ENCODE peak calls at places on chromosome 5, in nine cellular contexts. One of them, this sample, is unnamed.

GRCh38 chr5:172361566-172362238 is 78.1 kb upstream of the UBTD2 start:
- DNase-seq in GM12891: no peak
- DNase-seq in activated CD4-positive, alpha-beta memory T cell treated with anti-CD3 and anti-CD28 coated beads, Interleukin-2, amount 10 ng/mL, durations not matched to agents 7 days and 5 days: peak
- DNase-seq in progenitor cell of endocrine pancreas: no peak
- DNase-seq in kidney: no peak
- DNase-seq in activated CD4-positive, alpha-beta T cell treated with anti-CD3 and anti-CD28 coated beads, Interleukin-2, amount 10 ng/mL, durations not matched to agents 7 days and 5 days: peak
- DNase-seq in activated naive CD4-positive, alpha-beta T cell treated with Interleukin-2 at 50 U/mL for 16 hours: peak
- DNase-seq in substantia nigra: no peak
- DNase-seq in CD4-positive, alpha-beta T cell: no peak
- DNase-seq in this sample: no peak

GRCh38 chr5:92687793-92688467 is 893.1 kb downstream of the NR2F1-AS1 start:
- DNase-seq in GM12891: no peak
- DNase-seq in activated CD4-positive, alpha-beta memory T cell treated with anti-CD3 and anti-CD28 coated beads, Interleukin-2, amount 10 ng/mL, durations not matched to agents 7 days and 5 days: no peak
- DNase-seq in progenitor cell of endocrine pancreas: no peak
- DNase-seq in kidney: no peak
- DNase-seq in activated CD4-positive, alpha-beta T cell treated with anti-CD3 and anti-CD28 coated beads, Interleukin-2, amount 10 ng/mL, durations not matched to agents 7 days and 5 days: no peak
- DNase-seq in activated naive CD4-positive, alpha-beta T cell treated with Interleukin-2 at 50 U/mL for 16 hours: no peak
- DNase-seq in substantia nigra: no peak
- DNase-seq in CD4-positive, alpha-beta T cell: no peak
- DNase-seq in this sample: no peak

GRCh38 chr5:142324377-142324870 is 397 bp downstream of the SPRY4 start:
- DNase-seq in GM12891: peak
- DNase-seq in activated CD4-positive, alpha-beta memory T cell treated with anti-CD3 and anti-CD28 coated beads, Interleukin-2, amount 10 ng/mL, durations not matched to agents 7 days and 5 days: no peak
- DNase-seq in progenitor cell of endocrine pancreas: peak
- DNase-seq in kidney: peak
- DNase-seq in activated CD4-positive, alpha-beta T cell treated with anti-CD3 and anti-CD28 coated beads, Interleukin-2, amount 10 ng/mL, durations not matched to agents 7 days and 5 days: no peak
- DNase-seq in activated naive CD4-positive, alpha-beta T cell treated with Interleukin-2 at 50 U/mL for 16 hours: no peak
- DNase-seq in substantia nigra: no peak
- DNase-seq in CD4-positive, alpha-beta T cell: no peak
- DNase-seq in this sample: peak

GRCh38 chr5:73174100-73174815 is 1.3 kb downstream of the TMEM174 start:
- DNase-seq in GM12891: no peak
- DNase-seq in activated CD4-positive, alpha-beta memory T cell treated with anti-CD3 and anti-CD28 coated beads, Interleukin-2, amount 10 ng/mL, durations not matched to agents 7 days and 5 days: no peak
- DNase-seq in progenitor cell of endocrine pancreas: no peak
- DNase-seq in kidney: no peak
- DNase-seq in activated CD4-positive, alpha-beta T cell treated with anti-CD3 and anti-CD28 coated beads, Interleukin-2, amount 10 ng/mL, durations not matched to agents 7 days and 5 days: no peak
- DNase-seq in activated naive CD4-positive, alpha-beta T cell treated with Interleukin-2 at 50 U/mL for 16 hours: no peak
- DNase-seq in substantia nigra: no peak
- DNase-seq in CD4-positive, alpha-beta T cell: no peak
- DNase-seq in this sample: no peak

GRCh38 chr5:69211200-69211599 is 21.8 kb downstream of the CENPH start:
- DNase-seq in GM12891: no peak
- DNase-seq in activated CD4-positive, alpha-beta memory T cell treated with anti-CD3 and anti-CD28 coated beads, Interleukin-2, amount 10 ng/mL, durations not matched to agents 7 days and 5 days: no peak
- DNase-seq in progenitor cell of endocrine pancreas: no peak
- DNase-seq in kidney: no peak
- DNase-seq in activated CD4-positive, alpha-beta T cell treated with anti-CD3 and anti-CD28 coated beads, Interleukin-2, amount 10 ng/mL, durations not matched to agents 7 days and 5 days: no peak
- DNase-seq in activated naive CD4-positive, alpha-beta T cell treated with Interleukin-2 at 50 U/mL for 16 hours: no peak
- DNase-seq in substantia nigra: no peak
- DNase-seq in CD4-positive, alpha-beta T cell: no peak
- DNase-seq in this sample: no peak

GRCh38 chr5:115979628-115980041 is 17.4 kb downstream of the LVRN start:
- DNase-seq in GM12891: no peak
- DNase-seq in activated CD4-positive, alpha-beta memory T cell treated with anti-CD3 and anti-CD28 coated beads, Interleukin-2, amount 10 ng/mL, durations not matched to agents 7 days and 5 days: no peak
- DNase-seq in progenitor cell of endocrine pancreas: no peak
- DNase-seq in kidney: no peak
- DNase-seq in activated CD4-positive, alpha-beta T cell treated with anti-CD3 and anti-CD28 coated beads, Interleukin-2, amount 10 ng/mL, durations not matched to agents 7 days and 5 days: no peak
- DNase-seq in activated naive CD4-positive, alpha-beta T cell treated with Interleukin-2 at 50 U/mL for 16 hours: no peak
- DNase-seq in substantia nigra: no peak
- DNase-seq in CD4-positive, alpha-beta T cell: no peak
- DNase-seq in this sample: no peak

GRCh38 chr5:78893959-78894676 is 91.0 kb downstream of the ARSB start:
- DNase-seq in GM12891: no peak
- DNase-seq in activated CD4-positive, alpha-beta memory T cell treated with anti-CD3 and anti-CD28 coated beads, Interleukin-2, amount 10 ng/mL, durations not matched to agents 7 days and 5 days: no peak
- DNase-seq in progenitor cell of endocrine pancreas: no peak
- DNase-seq in kidney: no peak
- DNase-seq in activated CD4-positive, alpha-beta T cell treated with anti-CD3 and anti-CD28 coated beads, Interleukin-2, amount 10 ng/mL, durations not matched to agents 7 days and 5 days: no peak
- DNase-seq in activated naive CD4-positive, alpha-beta T cell treated with Interleukin-2 at 50 U/mL for 16 hours: no peak
- DNase-seq in substantia nigra: no peak
- DNase-seq in CD4-positive, alpha-beta T cell: no peak
- DNase-seq in this sample: no peak

GRCh38 chr5:34719029-34719428 is 62.9 kb downstream of the RAI14 start:
- DNase-seq in GM12891: no peak
- DNase-seq in activated CD4-positive, alpha-beta memory T cell treated with anti-CD3 and anti-CD28 coated beads, Interleukin-2, amount 10 ng/mL, durations not matched to agents 7 days and 5 days: no peak
- DNase-seq in progenitor cell of endocrine pancreas: no peak
- DNase-seq in kidney: no peak
- DNase-seq in activated CD4-positive, alpha-beta T cell treated with anti-CD3 and anti-CD28 coated beads, Interleukin-2, amount 10 ng/mL, durations not matched to agents 7 days and 5 days: no peak
- DNase-seq in activated naive CD4-positive, alpha-beta T cell treated with Interleukin-2 at 50 U/mL for 16 hours: no peak
- DNase-seq in substantia nigra: no peak
- DNase-seq in CD4-positive, alpha-beta T cell: no peak
- DNase-seq in this sample: no peak

GRCh38 chr5:135130526-135131215 is 96.6 kb upstream of the PITX1 start:
- DNase-seq in GM12891: no peak
- DNase-seq in activated CD4-positive, alpha-beta memory T cell treated with anti-CD3 and anti-CD28 coated beads, Interleukin-2, amount 10 ng/mL, durations not matched to agents 7 days and 5 days: no peak
- DNase-seq in progenitor cell of endocrine pancreas: no peak
- DNase-seq in kidney: peak
- DNase-seq in activated CD4-positive, alpha-beta T cell treated with anti-CD3 and anti-CD28 coated beads, Interleukin-2, amount 10 ng/mL, durations not matched to agents 7 days and 5 days: no peak
- DNase-seq in activated naive CD4-positive, alpha-beta T cell treated with Interleukin-2 at 50 U/mL for 16 hours: no peak
- DNase-seq in substantia nigra: no peak
- DNase-seq in CD4-positive, alpha-beta T cell: no peak
- DNase-seq in this sample: no peak

GRCh38 chr5:17265041-17265440 is 47.6 kb downstream of the BASP1 start:
- DNase-seq in GM12891: no peak
- DNase-seq in activated CD4-positive, alpha-beta memory T cell treated with anti-CD3 and anti-CD28 coated beads, Interleukin-2, amount 10 ng/mL, durations not matched to agents 7 days and 5 days: no peak
- DNase-seq in progenitor cell of endocrine pancreas: no peak
- DNase-seq in kidney: no peak
- DNase-seq in activated CD4-positive, alpha-beta T cell treated with anti-CD3 and anti-CD28 coated beads, Interleukin-2, amount 10 ng/mL, durations not matched to agents 7 days and 5 days: no peak
- DNase-seq in activated naive CD4-positive, alpha-beta T cell treated with Interleukin-2 at 50 U/mL for 16 hours: no peak
- DNase-seq in substantia nigra: no peak
- DNase-seq in CD4-positive, alpha-beta T cell: no peak
- DNase-seq in this sample: no peak

GRCh38 chr5:78895616-78896015 is 89.5 kb downstream of the ARSB start:
- DNase-seq in GM12891: no peak
- DNase-seq in activated CD4-positive, alpha-beta memory T cell treated with anti-CD3 and anti-CD28 coated beads, Interleukin-2, amount 10 ng/mL, durations not matched to agents 7 days and 5 days: no peak
- DNase-seq in progenitor cell of endocrine pancreas: no peak
- DNase-seq in kidney: no peak
- DNase-seq in activated CD4-positive, alpha-beta T cell treated with anti-CD3 and anti-CD28 coated beads, Interleukin-2, amount 10 ng/mL, durations not matched to agents 7 days and 5 days: no peak
- DNase-seq in activated naive CD4-positive, alpha-beta T cell treated with Interleukin-2 at 50 U/mL for 16 hours: no peak
- DNase-seq in substantia nigra: no peak
- DNase-seq in CD4-positive, alpha-beta T cell: no peak
- DNase-seq in this sample: no peak

GRCh38 chr5:33850100-33850594 is 41.6 kb downstream of the ADAMTS12 start:
- DNase-seq in GM12891: peak
- DNase-seq in activated CD4-positive, alpha-beta memory T cell treated with anti-CD3 and anti-CD28 coated beads, Interleukin-2, amount 10 ng/mL, durations not matched to agents 7 days and 5 days: peak
- DNase-seq in progenitor cell of endocrine pancreas: no peak
- DNase-seq in kidney: no peak
- DNase-seq in activated CD4-positive, alpha-beta T cell treated with anti-CD3 and anti-CD28 coated beads, Interleukin-2, amount 10 ng/mL, durations not matched to agents 7 days and 5 days: peak
- DNase-seq in activated naive CD4-positive, alpha-beta T cell treated with Interleukin-2 at 50 U/mL for 16 hours: peak
- DNase-seq in substantia nigra: no peak
- DNase-seq in CD4-positive, alpha-beta T cell: no peak
- DNase-seq in this sample: no peak

GRCh38 chr5:69238760-69239251 is 4.1 kb downstream of the CDK7 start:
- DNase-seq in GM12891: no peak
- DNase-seq in activated CD4-positive, alpha-beta memory T cell treated with anti-CD3 and anti-CD28 coated beads, Interleukin-2, amount 10 ng/mL, durations not matched to agents 7 days and 5 days: no peak
- DNase-seq in progenitor cell of endocrine pancreas: no peak
- DNase-seq in kidney: no peak
- DNase-seq in activated CD4-positive, alpha-beta T cell treated with anti-CD3 and anti-CD28 coated beads, Interleukin-2, amount 10 ng/mL, durations not matched to agents 7 days and 5 days: no peak
- DNase-seq in activated naive CD4-positive, alpha-beta T cell treated with Interleukin-2 at 50 U/mL for 16 hours: no peak
- DNase-seq in substantia nigra: no peak
- DNase-seq in CD4-positive, alpha-beta T cell: no peak
- DNase-seq in this sample: no peak

This sample was measured in T follicular helper cell.